ENCODE peak calls at places on chromosome 14, in six cellular contexts. Y is caudate nucleus, L is AG08396, D is H54, G is left ventricle myocardium inferior, U is GM04503. I is an unnamed sample.

GRCh38 chr14:62604524-62604923 is 440.7 kb downstream of the KCNH5 start:
- DNase-seq in Y (no peak), L (no peak), D (no peak), G (no peak), U (no peak), I (no peak)

GRCh38 chr14:24314377-24315193 is 3.3 kb downstream of the LTB4R start:
- DNase-seq in Y (no peak), L (no peak), D (no peak), G (no peak), U (no peak), I (no peak)

GRCh38 chr14:101709962-101710891 is 51.3 kb upstream of the PPP2R5C start:
- DNase-seq in Y (no peak), L (no peak), D (no peak), G (no peak), U (no peak), I (no peak)

GRCh38 chr14:20327005-20327869 is 5.8 kb downstream of the CCNB1IP1 start:
- DNase-seq in Y (no peak), L (peak), D (no peak), G (no peak), U (no peak), I (no peak)

GRCh38 chr14:104383931-104384775 is 195.4 kb upstream of the C14orf180 start:
- DNase-seq in Y (no peak), L (no peak), D (no peak), G (peak), U (no peak), I (peak)

GRCh38 chr14:75495882-75496281 is 26.4 kb upstream of the BATF start:
- DNase-seq in Y (no peak), L (no peak), D (no peak), G (no peak), U (no peak), I (no peak)

GRCh38 chr14:105021656-105022275 is 883 bp upstream of the CDCA4 start:
- DNase-seq in Y (no peak), L (peak), D (no peak), G (no peak), U (no peak), I (peak)

GRCh38 chr14:68377459-68377858 is 415.4 kb downstream of the ZFP36L1 start:
- DNase-seq in Y (peak), L (no peak), D (no peak), G (peak), U (no peak), I (peak)